ENCODE peak calls at places on chromosomes 5 and 9, in seven cellular contexts. D is stimulated activated CD8-positive, alpha-beta memory T cell treated with anti-CD3 and anti-CD28 coated beads, Interleukin-15, amount 100 ng/mL, for 4 hours; S is activated CD4-positive, alpha-beta T cell treated with anti-CD3 and anti-CD28 coated beads, Interleukin-2, amount 50 U/mL, for 1 hour; M is NCI-H1105; B is caudate nucleus; K is T-helper 1 cell; C is NCI-H2171. F is an unnamed sample.

GRCh38 chr5:181167814-181168488 is 20.6 kb downstream of the OR2V2 start:
- DNase-seq in D (no peak), B (no peak), K (no peak), M (no peak), C (no peak), S (no peak), F (peak)

GRCh38 chr5:88999853-89000252 is 116.9 kb upstream of the MEF2C start:
- DNase-seq in B (no peak), M (no peak), C (no peak), S (no peak), D (no peak), K (no peak), F (no peak)

GRCh38 chr5:136205061-136205702 is 12.2 kb upstream of the SMIM32 start:
- DNase-seq in B (no peak), S (no peak), C (no peak), K (no peak), M (no peak), D (no peak), F (no peak)

GRCh38 chr5:175521313-175521833 is 43.0 kb downstream of the SFXN1 start:
- DNase-seq in C (no peak), K (peak), B (no peak), D (no peak), S (no peak), M (no peak), F (no peak)

GRCh38 chr5:172283020-172283861 is at the start of gene UBTD2:
- DNase-seq in D (peak), S (peak), K (peak), C (peak), M (no peak), B (peak), F (peak)

GRCh38 chr5:31962928-31963327 is 211.2 kb downstream of the GOLPH3 start:
- DNase-seq in C (no peak), S (no peak), B (no peak), K (no peak), M (no peak), D (no peak), F (no peak)

GRCh38 chr9:135566552-135566951 is 5.0 kb downstream of the PAEP start:
- DNase-seq in K (no peak), S (no peak), C (no peak), B (no peak), M (no peak), D (no peak), F (no peak)

GRCh38 chr5:58459860-58460726 is at the start of gene PLK2:
- DNase-seq in B (peak), C (peak), M (no peak), D (peak), S (peak), K (peak), F (peak)

GRCh38 chr9:93955356-93956182 is 414 bp upstream of the BARX1 start:
- DNase-seq in B (no peak), K (no peak), D (no peak), S (peak), M (peak), C (peak), F (no peak)

GRCh38 chr9:129923589-129923988 is 88.3 kb downstream of the USP20 start:
- DNase-seq in M (no peak), D (no peak), K (no peak), C (no peak), S (no peak), B (no peak), F (peak)

GRCh38 chr9:16884952-16885513 is 14.6 kb upstream of the BNC2 start:
- DNase-seq in M (no peak), K (no peak), S (no peak), B (no peak), D (no peak), C (no peak), F (no peak)

GRCh38 chr5:88536146-88536545 is 267.5 kb upstream of the TMEM161B start:
- DNase-seq in M (no peak), B (no peak), D (no peak), S (no peak), K (no peak), C (no peak), F (no peak)

GRCh38 chr9:128921881-128922763 is 1.3 kb downstream of the PHYHD1 start:
- DNase-seq in B (no peak), K (no peak), C (no peak), D (no peak), S (no peak), M (no peak), F (no peak)

GRCh38 chr5:88256037-88256436 is 12.6 kb downstream of the TMEM161B start:
- DNase-seq in S (no peak), D (no peak), M (no peak), K (no peak), B (no peak), C (no peak), F (no peak)

GRCh38 chr5:141889282-141889871 is 11.2 kb upstream of the PCDH1 start:
- DNase-seq in S (no peak), K (no peak), M (no peak), D (no peak), C (no peak), B (no peak), F (peak)

GRCh38 chr5:8508196-8508595 is 639.2 kb downstream of the MTRR start:
- DNase-seq in B (no peak), K (no peak), M (no peak), D (no peak), S (no peak), C (no peak), F (no peak)

GRCh38 chr5:96986450-96986849 is 50.6 kb downstream of the LNPEP start:
- DNase-seq in D (no peak), S (no peak), B (no peak), C (no peak), K (no peak), M (no peak), F (no peak)

GRCh38 chr5:170105643-170106611 is at the start of gene FOXI1:
- DNase-seq in D (no peak), M (no peak), B (no peak), C (no peak), S (no peak), K (no peak), F (no peak)

GRCh38 chr5:136159457-136159856 is 26.8 kb downstream of the SMAD5 start:
- DNase-seq in D (no peak), B (no peak), K (no peak), S (no peak), C (no peak), M (no peak), F (no peak)

GRCh38 chr5:5009240-5009639 is 130.9 kb upstream of the ADAMTS16 start:
- DNase-seq in C (no peak), S (no peak), D (no peak), M (no peak), K (no peak), B (no peak), F (no peak)

GRCh38 chr5:149079883-149080282 is 17.0 kb upstream of the SH3TC2 start:
- DNase-seq in K (no peak), B (no peak), C (no peak), M (no peak), S (no peak), D (no peak), F (peak)

GRCh38 chr5:125409496-125410351 is 663.3 kb upstream of the ZNF608 start:
- DNase-seq in S (no peak), K (no peak), M (peak), D (no peak), B (no peak), C (no peak), F (no peak)

GRCh38 chr9:121782514-121783110 is 131.2 kb downstream of the DAB2IP start:
- DNase-seq in C (no peak), S (no peak), D (no peak), K (no peak), M (no peak), B (no peak), F (no peak)

GRCh38 chr5:154078305-154078704 is 39.5 kb downstream of the MFAP3 start:
- DNase-seq in S (no peak), B (no peak), K (no peak), D (no peak), M (peak), C (no peak), F (no peak)

GRCh38 chr5:80055491-80056170 is 20.5 kb downstream of the THBS4 start:
- DNase-seq in B (no peak), S (no peak), C (peak), D (no peak), M (peak), K (no peak), F (no peak)

GRCh38 chr5:150208187-150209015 is 18.5 kb downstream of the SLC6A7 start:
- DNase-seq in B (no peak), K (no peak), M (no peak), D (no peak), S (no peak), C (no peak), F (no peak)

GRCh38 chr5:117318528-117318927 is 743.9 kb upstream of the SEMA6A start:
- DNase-seq in D (no peak), M (no peak), K (no peak), B (no peak), C (no peak), S (no peak), F (no peak)

GRCh38 chr9:127305450-127306226 is 41.1 kb downstream of the GARNL3 start:
- DNase-seq in K (no peak), C (no peak), M (no peak), B (no peak), S (no peak), D (no peak), F (no peak)

GRCh38 chr5:39158127-39158593 is 61.2 kb downstream of the FYB1 start:
- DNase-seq in S (no peak), B (no peak), C (no peak), M (no peak), D (no peak), K (no peak), F (no peak)

GRCh38 chr5:157484768-157485167 is 24.8 kb downstream of the NIPAL4 start:
- DNase-seq in B (no peak), C (peak), S (no peak), M (no peak), K (no peak), D (no peak), F (no peak)

GRCh38 chr9:95018099-95018927 is 291.8 kb downstream of the AOPEP start:
- DNase-seq in B (no peak), C (no peak), S (no peak), D (no peak), K (no peak), M (no peak), F (no peak)

GRCh38 chr9:81293651-81294050 is 395.7 kb downstream of the TLE1 start:
- DNase-seq in K (no peak), S (no peak), C (no peak), D (no peak), M (no peak), B (no peak), F (no peak)

GRCh38 chr5:53469946-53470687 is 10.3 kb upstream of the FST start:
- DNase-seq in B (no peak), K (no peak), M (no peak), S (no peak), C (no peak), D (no peak), F (peak)

GRCh38 chr5:111755942-111756353 is 1.0 kb downstream of the NREP start:
- DNase-seq in M (no peak), D (no peak), B (no peak), K (no peak), C (peak), S (no peak), F (peak)

GRCh38 chr9:36748322-36748899 is 175.7 kb downstream of the MELK start:
- DNase-seq in D (no peak), M (no peak), S (peak), C (no peak), B (no peak), K (no peak), F (peak)

GRCh38 chr5:159097461-159098284 is 2.0 kb downstream of the EBF1 start:
- DNase-seq in M (no peak), K (no peak), S (no peak), B (no peak), D (no peak), C (no peak), F (no peak)

GRCh38 chr9:80699551-80699998 is 989.8 kb downstream of the TLE1 start:
- DNase-seq in C (no peak), K (no peak), D (no peak), M (peak), S (no peak), B (no peak), F (no peak)

GRCh38 chr5:104573979-104574709 is 1011.6 kb upstream of the NUDT12 start:
- DNase-seq in D (no peak), C (no peak), B (no peak), S (no peak), M (no peak), K (no peak), F (no peak)

F was measured in KBM-7.